ENCODE peak calls at places on chromosomes 16 and 17, in six cellular contexts. P, C, V, R, W and Z are unnamed samples. For H3K4me1, the result is how much of the 10 kb centered on the place peaks cover.

GRCh38 chr17:64003526-64004121 is 5.5 kb downstream of the PRR29 start:
- DNase-seq in V (no peak), C (no peak), R (no peak), P (no peak), W (no peak), Z (no peak)

GRCh38 chr17:35161281-35161761 is 13.7 kb downstream of the UNC45B start:
- DNase-seq in P (no peak), C (no peak), R (no peak), W (no peak), V (no peak), Z (no peak)

GRCh38 chr17:10429416-10430045 is 7.8 kb upstream of the MYH8 start:
- DNase-seq in R (peak), W (no peak), C (no peak), V (no peak), P (no peak), Z (no peak)

GRCh38 chr17:49985310-49985990 is 9.6 kb downstream of the DLX3 start:
- DNase-seq in P (no peak), C (no peak), R (no peak), W (no peak), V (no peak), Z (no peak)

GRCh38 chr17:65498831-65499230 is 62.6 kb downstream of the AXIN2 start:
- DNase-seq in W (no peak), R (no peak), C (no peak), P (peak), V (no peak), Z (peak)

GRCh38 chr17:7842950-7843535 is 9.0 kb downstream of the KDM6B start:
- DNase-seq in W (peak), R (peak), V (peak), C (peak), P (peak), Z (peak)

GRCh38 chr17:29145289-29146058 is 34.7 kb downstream of the MYO18A start:
- DNase-seq in C (peak), P (peak), V (peak), W (peak), R (peak), Z (peak)

GRCh38 chr16:81128726-81129524 is 32.7 kb upstream of the GCSH start:
- DNase-seq in C (no peak), V (no peak), W (no peak), P (no peak), R (no peak), Z (no peak)

GRCh38 chr17:80501739-80502577 is 25.6 kb upstream of the NPTX1 start:
- DNase-seq in R (no peak), V (no peak), P (peak), C (peak), W (no peak), Z (no peak)

GRCh38 chr16:19868421-19868820 is 16.2 kb downstream of the GPRC5B start:
- DNase-seq in C (no peak), R (no peak), W (no peak), P (no peak), V (no peak), Z (no peak)

GRCh38 chr17:21351366-21352065 is 24.6 kb upstream of the KCNJ12 start:
- DNase-seq in V (no peak), C (no peak), W (no peak), P (no peak), R (no peak), Z (no peak)

GRCh38 chr16:50021509-50021908 is 3.5 kb upstream of the CNEP1R1 start:
- DNase-seq in W (peak), R (peak), V (no peak), P (no peak), C (no peak), Z (no peak)

GRCh38 chr16:65121870-65122723 is at the start of gene CDH11:
- DNase-seq in P (peak), C (peak), R (peak), V (peak), W (no peak), Z (no peak)

GRCh38 chr17:19269102-19269501 is 31.9 kb downstream of the EPN2 start:
- DNase-seq in W (no peak), V (no peak), R (no peak), C (no peak), P (no peak), Z (no peak)

GRCh38 chr17:49971848-49972485 is 3.0 kb downstream of the DLX4 start:
- DNase-seq in V (no peak), C (no peak), W (no peak), P (no peak), R (peak), Z (no peak)

GRCh38 chr16:70693231-70693671 is 7.4 kb upstream of the MTSS2 start:
- DNase-seq in W (no peak), C (peak), V (peak), P (no peak), R (no peak), Z (no peak)

GRCh38 chr16:70689970-70690905 is 4.4 kb upstream of the MTSS2 start:
- DNase-seq in V (peak), P (no peak), R (no peak), C (no peak), W (no peak), Z (no peak)

GRCh38 chr16:70692481-70693203 is 6.8 kb upstream of the MTSS2 start:
- DNase-seq in C (no peak), W (no peak), V (peak), P (no peak), R (no peak), Z (no peak)

GRCh38 chr16:70692130-70692470 is 6.2 kb upstream of the MTSS2 start:
- DNase-seq in P (no peak), C (no peak), R (no peak), V (no peak), W (no peak), Z (no peak)

DNA sequence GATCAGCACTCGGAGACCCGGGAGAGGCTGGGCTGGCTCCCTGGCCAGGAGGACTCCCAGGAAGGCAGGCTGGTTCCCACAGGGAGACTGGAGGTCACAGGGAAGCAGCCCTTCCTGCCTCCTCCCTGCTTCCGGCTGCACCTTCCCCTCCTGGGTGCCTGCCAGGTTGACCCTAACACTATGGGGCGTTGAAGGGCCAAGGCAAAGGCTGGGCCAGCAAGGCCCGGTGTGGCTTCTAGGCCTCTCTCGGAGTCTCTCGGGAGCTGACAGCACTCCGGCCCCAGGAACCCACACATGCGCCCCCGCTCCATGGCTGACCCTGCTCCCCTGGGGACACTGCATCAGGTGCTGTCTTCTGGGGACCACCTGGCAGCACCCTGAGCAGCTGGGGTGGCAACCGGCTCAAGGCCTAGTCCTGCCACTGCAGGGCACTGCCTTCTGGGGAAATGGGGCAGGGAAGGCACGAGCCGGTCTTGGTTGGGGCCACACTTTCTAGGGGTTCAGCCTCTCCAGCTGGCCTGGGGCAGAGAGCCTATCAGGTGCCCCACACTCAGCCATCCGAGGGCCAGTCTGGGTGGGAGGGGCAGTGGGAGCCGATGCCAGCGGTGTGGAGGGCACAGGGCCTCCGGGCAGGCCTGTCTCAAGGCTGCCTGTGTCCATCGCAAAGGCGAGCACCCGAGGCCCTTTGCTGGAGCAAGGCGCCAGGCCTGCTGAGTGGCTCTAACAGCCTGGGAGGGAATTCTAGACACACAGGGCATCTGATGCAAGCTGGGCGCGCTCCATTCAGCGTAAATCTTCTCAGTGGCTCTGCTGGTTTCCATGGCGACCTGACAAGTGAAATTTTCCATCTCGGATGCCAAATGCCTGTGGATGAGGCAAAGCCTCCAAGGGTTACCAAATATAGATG is 5.6 kb upstream of the MTSS2 start:
- DNase-seq in W (no peak), R (no peak), V (peak), P (no peak), C (peak), Z (peak)
- H3K4me1 ChIP-seq in W (under half), R (under half), V (half or more), P (half or more), C (half or more), Z (half or more)

DNA sequence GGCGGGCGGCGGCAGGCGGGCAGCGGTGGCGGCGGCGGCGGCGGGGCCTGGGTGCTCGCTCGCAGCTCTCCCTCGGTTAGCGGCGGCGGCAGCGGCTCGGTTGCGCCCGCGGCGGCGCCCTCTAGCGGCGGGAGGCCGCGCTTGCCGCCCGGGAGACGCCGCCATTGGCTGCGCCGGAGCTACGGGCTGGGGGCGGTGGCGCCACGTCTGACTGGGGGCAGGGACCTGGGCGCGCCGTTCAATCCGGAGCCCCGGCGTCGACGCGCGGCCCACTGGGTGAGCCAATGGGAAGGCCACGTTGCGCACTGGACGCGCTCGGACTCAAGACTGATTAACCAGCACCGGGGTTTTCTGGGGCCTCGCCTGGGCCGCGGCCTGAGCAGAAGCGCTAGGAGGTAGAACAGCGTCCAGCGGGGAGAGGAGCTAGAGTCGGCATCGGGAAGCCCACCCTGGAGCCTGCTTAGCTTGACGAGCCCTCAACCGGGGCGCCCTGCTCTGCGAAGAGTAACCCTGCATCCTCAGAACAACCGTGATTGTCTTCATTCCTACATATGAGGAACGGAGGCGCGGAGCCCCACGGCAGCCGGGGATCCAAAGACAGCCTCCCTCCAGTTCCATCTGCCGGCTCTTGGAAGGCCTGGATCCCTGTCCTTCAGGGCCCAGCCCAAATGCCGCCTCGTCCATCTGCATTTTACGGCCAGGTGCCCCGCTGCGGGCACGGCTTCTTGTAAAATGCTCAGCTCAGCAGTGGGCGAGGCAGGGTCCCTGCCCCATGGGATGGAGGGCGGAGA is at the start of gene ZC3H7A:
- DNase-seq in V (peak), R (peak), W (peak), C (peak), P (peak), Z (peak)
- TF ChIP-seq CTCF in V (peak), R (peak), W (peak), C (peak), P (peak), Z (peak)

DNA sequence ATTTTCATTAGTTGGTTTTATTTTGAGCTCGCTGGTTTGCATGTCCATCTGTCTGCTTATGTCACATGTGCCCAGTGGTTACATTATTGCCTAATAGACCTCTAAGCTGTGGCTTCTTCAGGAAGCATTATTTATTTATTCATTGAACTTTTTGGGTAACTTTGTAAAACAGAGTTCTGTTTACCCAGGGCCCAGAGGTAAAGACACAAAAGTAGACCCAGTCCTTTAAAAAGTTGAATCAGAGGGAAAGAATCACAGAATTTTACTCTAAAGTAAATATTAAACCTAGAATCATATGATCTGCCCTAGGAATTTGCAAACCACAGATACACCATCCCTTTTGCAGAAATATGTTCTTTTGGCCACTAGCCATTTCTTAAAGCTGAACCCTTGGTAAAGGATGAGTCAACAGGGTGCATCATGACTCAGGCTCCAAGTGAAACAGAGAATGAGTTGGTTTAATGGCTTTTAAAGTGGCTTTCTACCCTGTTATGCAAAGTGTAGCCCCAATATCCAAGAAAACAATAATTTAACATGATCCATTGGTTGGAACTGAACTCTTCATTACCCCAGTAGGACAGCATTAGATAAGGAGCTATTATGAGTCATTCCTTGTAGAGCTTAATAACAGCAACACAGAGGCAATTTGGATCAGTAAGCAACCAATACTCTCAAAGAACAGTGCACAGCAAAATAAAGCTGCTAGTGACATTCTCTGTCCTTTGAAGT is 236.3 kb downstream of the KCNJ2 start:
- DNase-seq in P (no peak), C (no peak), R (no peak), V (no peak), W (no peak), Z (no peak)
- H3K27ac ChIP-seq in P (peak), C (no peak), R (no peak), V (no peak), W (no peak), Z (no peak)

DNA sequence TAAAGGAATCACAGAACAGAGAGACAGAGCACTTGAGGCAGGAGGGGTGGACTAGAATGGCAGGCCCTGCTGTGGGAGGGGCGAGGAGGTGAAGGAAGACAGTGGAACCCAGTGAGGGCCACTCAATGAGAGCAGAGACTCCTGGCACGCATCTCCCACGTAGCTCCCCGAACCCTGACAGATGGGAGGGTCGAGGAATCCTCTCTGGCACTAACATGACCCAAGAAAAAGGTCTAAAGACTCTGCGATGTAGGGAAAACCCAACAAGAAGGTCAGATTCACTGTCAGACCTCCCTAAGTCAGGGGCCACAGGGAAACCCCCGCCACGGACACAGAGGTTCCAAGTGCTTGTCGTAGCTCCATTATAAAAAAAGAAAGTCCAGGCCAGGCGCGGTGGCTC is 15.0 kb downstream of the ZDHHC7 start:
- DNase-seq in W (no peak), V (no peak), C (no peak), R (no peak), P (no peak), Z (no peak)
- H3K4me1 ChIP-seq in W (under half), V (under half), C (under half), R (under half), P (under half), Z (under half)

DNA sequence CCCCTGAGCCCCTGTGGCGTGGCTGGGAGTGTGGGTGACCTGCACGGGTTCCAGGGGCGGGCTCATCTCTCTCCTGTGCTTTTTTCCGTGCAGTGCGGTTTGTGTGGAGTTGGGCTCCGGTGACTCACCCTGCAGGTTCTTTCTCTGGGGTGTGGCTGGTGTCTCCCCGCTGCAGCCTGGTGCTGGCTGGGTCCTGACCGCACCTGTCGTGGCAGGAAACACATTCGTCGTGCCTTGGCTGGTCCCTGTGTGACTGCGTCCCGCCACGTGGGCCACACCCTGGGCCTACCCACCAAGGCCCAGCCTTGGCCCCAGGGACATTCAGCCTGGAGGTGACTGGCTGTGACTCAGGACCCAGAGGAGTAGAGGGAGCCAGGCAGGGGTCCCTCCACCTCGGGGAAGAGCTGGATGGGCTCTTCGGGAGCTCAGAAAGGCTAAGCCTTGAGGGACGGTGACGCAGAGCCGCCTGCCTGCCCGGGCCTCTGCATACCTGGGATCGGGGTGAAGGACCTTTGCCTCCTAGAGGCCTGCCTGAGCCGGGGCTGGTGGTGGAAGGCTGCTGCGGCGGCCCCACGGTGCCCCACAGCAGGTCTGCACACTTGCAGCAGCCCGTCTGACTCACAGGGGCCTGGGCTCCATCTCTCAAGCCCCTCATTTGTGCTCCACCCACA is 7.8 kb downstream of the TRAF7 start:
- DNase-seq in V (no peak), W (no peak), R (no peak), P (peak), C (no peak), Z (no peak)
- TF ChIP-seq CTCF in V (no peak), W (no peak), R (no peak), P (no peak), C (no peak), Z (no peak)

GRCh38 chr16:72988568-72988967 is 59.4 kb downstream of the ZFHX3 start:
- DNase-seq in W (no peak), C (no peak), P (no peak), R (no peak), V (no peak), Z (no peak)

GRCh38 chr16:72989203-72989991 is 58.5 kb downstream of the ZFHX3 start:
- DNase-seq in W (no peak), P (no peak), C (no peak), R (no peak), V (no peak), Z (no peak)

GRCh38 chr16:72990571-72990970 is 57.4 kb downstream of the ZFHX3 start:
- DNase-seq in C (no peak), P (no peak), R (no peak), W (no peak), V (no peak), Z (no peak)

GRCh38 chr16:72991211-72991610 is 56.7 kb downstream of the ZFHX3 start:
- DNase-seq in P (no peak), R (no peak), C (no peak), V (no peak), W (no peak), Z (no peak)

DNA sequence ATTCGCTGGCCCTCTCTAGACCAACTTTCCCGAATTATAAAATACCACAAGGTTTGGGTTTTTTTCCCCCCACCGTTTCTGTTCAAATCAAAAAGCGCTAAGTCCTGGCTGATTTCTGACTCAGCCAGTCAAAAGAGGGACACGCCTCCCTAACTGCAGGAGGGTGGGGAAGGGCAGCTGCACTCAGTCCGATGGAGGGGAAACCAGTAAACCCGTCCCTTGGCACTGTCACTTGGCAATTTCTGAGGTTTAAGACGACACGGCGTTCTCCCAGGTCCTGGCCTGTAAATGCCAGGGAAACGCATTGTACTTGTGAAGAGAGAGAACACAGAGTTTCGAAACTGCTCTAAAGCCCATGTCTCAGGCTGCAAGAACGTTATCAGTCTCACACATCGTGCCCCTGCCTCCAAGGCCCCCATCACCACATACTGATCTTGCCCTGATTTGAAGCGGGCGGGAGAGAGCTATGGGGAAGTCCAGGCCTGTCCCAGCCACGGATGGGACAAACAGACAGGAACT is 57.9 kb downstream of the ZFHX3 start:
- DNase-seq in W (no peak), V (peak), C (peak), P (peak), R (peak), Z (peak)
- H3K27ac ChIP-seq in W (no peak), V (peak), C (peak), P (peak), R (no peak), Z (peak)

GRCh38 chr16:82651921-82652601 is 25.3 kb downstream of the CDH13 start:
- DNase-seq in R (no peak), W (peak), V (no peak), P (no peak), C (no peak), Z (no peak)
- H3K4me1 ChIP-seq in R (under half), W (under half), V (under half), P (under half), C (under half), Z (under half)

GRCh38 chr17:14737984-14738651 is 437.2 kb downstream of the HS3ST3B1 start:
- DNase-seq in C (no peak), W (peak), V (peak), R (peak), P (peak), Z (peak)
- TF ChIP-seq CTCF in C (no peak), W (peak), V (no peak), R (peak), P (peak), Z (no peak)